ENCODE peak calls at places on chromosomes 13 and 19, in ten cellular contexts. P is endodermal cell; Z is H7; U is tibial nerve; I is CD8-positive, alpha-beta T cell; H is astrocyte; M is BE2C; Q is GM12878; S is IMR-90; J is kidney epithelial cell. Y is an unnamed sample. For H3K27me3, the result is how much of the 10 kb centered on the place peaks cover.

GRCh38 chr19:57171551-57172081 is 4.3 kb upstream of the DUXA start:
- DNase-seq in J (no peak), U (no peak), I (no peak), H (peak), Q (no peak), M (peak), Z (peak), S (peak), P (peak), Y (peak)

GRCh38 chr13:79392882-79393563 is 13.0 kb downstream of the RBM26 start:
- DNase-seq in H (peak), M (no peak), J (no peak), P (no peak), U (no peak), I (peak), S (peak), Z (no peak), Q (no peak), Y (no peak)

GRCh38 chr19:7631577-7631976 is 1.9 kb downstream of the PCP2 start:
- DNase-seq in J (no peak), Q (no peak), I (no peak), H (no peak), U (no peak), S (no peak), P (no peak), Z (no peak), M (no peak), Y (no peak)

GRCh38 chr13:39531646-39532045 is 71.3 kb downstream of the LHFPL6 start:
- DNase-seq in Z (no peak), Q (no peak), H (peak), P (no peak), U (no peak), S (peak), J (no peak), M (no peak), I (no peak), Y (no peak)

GRCh38 chr13:28100149-28101121 is at the start of gene FLT3:
- DNase-seq in J (no peak), Z (peak), S (peak), M (peak), I (peak), H (peak), P (peak), Q (no peak), U (no peak), Y (peak)

GRCh38 chr19:32177686-32178085 is 167.7 kb upstream of the ZNF507 start:
- DNase-seq in U (no peak), M (no peak), S (no peak), P (no peak), H (no peak), Z (no peak), Q (no peak), J (no peak), I (no peak), Y (no peak)

GRCh38 chr19:47661571-47661970 is 51.7 kb upstream of the EHD2 start:
- DNase-seq in Q (no peak), U (no peak), J (no peak), S (no peak), H (no peak), M (no peak), P (no peak), Z (no peak), I (no peak), Y (no peak)

GRCh38 chr19:16628984-16629691 is 1.1 kb upstream of the MED26 start:
- DNase-seq in U (no peak), H (no peak), S (peak), I (no peak), P (no peak), Q (peak), Z (no peak), M (peak), J (no peak), Y (no peak)

GRCh38 chr13:86567119-86567518 is 767.9 kb upstream of the SLITRK6 start:
- DNase-seq in U (no peak), H (no peak), P (peak), S (no peak), I (no peak), Q (no peak), Z (peak), M (peak), J (no peak), Y (no peak)

GRCh38 chr19:10874019-10874418 is 2.7 kb downstream of the CARM1 start:
- DNase-seq in J (no peak), U (no peak), P (no peak), H (no peak), S (no peak), Z (no peak), Q (no peak), I (no peak), M (no peak), Y (no peak)

GRCh38 chr13:93963266-93964131 is 516.0 kb downstream of the DCT start:
- DNase-seq in Q (no peak), Z (no peak), H (peak), J (peak), M (no peak), S (peak), I (no peak), P (no peak), U (no peak), Y (no peak)

GRCh38 chr13:93079294-93079693 is 147.3 kb upstream of the GPC6 start:
- DNase-seq in U (no peak), M (peak), I (no peak), Q (no peak), P (no peak), H (peak), J (no peak), S (peak), Z (no peak), Y (no peak)

GRCh38 chr19:3098515-3099346 is 4.6 kb downstream of the GNA11 start:
- DNase-seq in M (no peak), S (peak), Z (no peak), J (no peak), U (no peak), Q (no peak), P (no peak), H (no peak), I (peak), Y (peak)

GRCh38 chr13:46926856-46927625 is 30.2 kb upstream of the HTR2A start:
- DNase-seq in Q (no peak), M (no peak), I (no peak), J (no peak), S (peak), Z (no peak), U (no peak), P (no peak), H (peak), Y (no peak)

GRCh38 chr13:23599083-23599925 is 29.1 kb downstream of the TNFRSF19 start:
- DNase-seq in S (no peak), H (no peak), P (peak), Z (peak), U (no peak), M (no peak), I (no peak), Q (no peak), J (no peak), Y (no peak)

GRCh38 chr13:37966266-37966665 is 96.7 kb upstream of the TRPC4 start:
- DNase-seq in P (no peak), U (no peak), H (no peak), I (no peak), S (no peak), Z (no peak), Q (no peak), M (no peak), J (peak), Y (no peak)

GRCh38 chr13:43307921-43308433 is 284.6 kb downstream of the DNAJC15 start:
- DNase-seq in U (peak), J (peak), P (peak), I (no peak), Z (no peak), S (peak), H (peak), M (peak), Q (peak), Y (peak)

GRCh38 chr13:98399756-98400155 is 177.2 kb downstream of the STK24 start:
- DNase-seq in Z (no peak), U (no peak), Q (no peak), S (no peak), I (no peak), J (no peak), M (no peak), P (no peak), H (no peak), Y (no peak)

GRCh38 chr19:4343845-4344713 is 717 bp downstream of the MPND start:
- DNase-seq in S (no peak), J (no peak), H (no peak), Q (no peak), P (no peak), M (no peak), I (no peak), U (no peak), Z (no peak), Y (no peak)

GRCh38 chr13:73622375-73622774 is 511.8 kb downstream of the KLF12 start:
- DNase-seq in H (no peak), P (no peak), Q (no peak), I (no peak), S (no peak), M (no peak), U (no peak), J (no peak), Z (no peak), Y (no peak)

GRCh38 chr13:42330991-42331390 is 59.0 kb downstream of the AKAP11 start:
- DNase-seq in Q (no peak), J (no peak), Z (no peak), U (no peak), H (no peak), M (no peak), P (no peak), I (no peak), S (peak), Y (no peak)

GRCh38 chr13:95352486-95352885 is 51.2 kb upstream of the ABCC4 start:
- DNase-seq in M (no peak), P (no peak), H (no peak), I (no peak), J (no peak), S (no peak), Z (no peak), U (no peak), Q (no peak), Y (no peak)

GRCh38 chr13:24777171-24777570 is 13.2 kb downstream of the RNF17 start:
- DNase-seq in Q (no peak), J (no peak), H (no peak), M (no peak), P (no peak), I (no peak), U (no peak), S (no peak), Z (no peak), Y (no peak)

GRCh38 chr13:35953537-35954206 is 177.5 kb downstream of the DCLK1 start:
- DNase-seq in U (peak), P (peak), J (peak), Z (peak), M (peak), H (peak), Q (no peak), S (peak), I (no peak), Y (peak)

GRCh38 chr19:38274734-38275133 is 10.4 kb downstream of the SPINT2 start:
- DNase-seq in U (no peak), Z (no peak), S (no peak), J (no peak), H (no peak), M (no peak), Q (no peak), I (no peak), P (no peak), Y (peak)

GRCh38 chr13:113561417-113562084 is 23.0 kb upstream of the TFDP1 start:
- DNase-seq in M (no peak), P (peak), H (no peak), S (no peak), Q (no peak), Z (peak), I (no peak), U (no peak), J (no peak), Y (no peak)

GRCh38 chr13:26919311-26919710 is 158.7 kb upstream of the GPR12 start:
- DNase-seq in H (peak), J (no peak), I (no peak), Z (no peak), S (no peak), M (no peak), P (peak), U (no peak), Q (no peak), Y (no peak)

GRCh38 chr19:13095393-13095784 is 7.3 kb downstream of the LYL1 start:
- DNase-seq in P (peak), Z (peak), S (no peak), U (no peak), Q (no peak), I (peak), H (no peak), M (no peak), J (no peak), Y (no peak)

GRCh38 chr13:114151565-114152284 is 19.3 kb upstream of the RASA3 start:
- DNase-seq in S (no peak), I (peak), Z (peak), U (no peak), H (no peak), Q (no peak), P (peak), M (no peak), J (no peak), Y (no peak)

GRCh38 chr13:21014139-21014665 is 47.2 kb downstream of the LATS2 start:
- DNase-seq in I (no peak), Q (no peak), H (peak), P (no peak), M (no peak), J (no peak), Z (no peak), U (no peak), S (no peak), Y (no peak)

GRCh38 chr13:48667136-48667535 is 13.4 kb downstream of the CYSLTR2 start:
- DNase-seq in S (no peak), U (no peak), J (no peak), P (no peak), Z (no peak), M (no peak), H (no peak), Q (no peak), I (no peak), Y (no peak)

GRCh38 chr13:37944476-37945442 is 75.2 kb upstream of the TRPC4 start:
- DNase-seq in Q (no peak), I (no peak), H (no peak), M (no peak), U (no peak), J (no peak), Z (no peak), S (peak), P (peak), Y (no peak)

GRCh38 chr13:98280176-98280510 is 103.1 kb upstream of the RNF113B start:
- DNase-seq in J (no peak), H (no peak), I (no peak), S (no peak), Q (no peak), M (peak), U (no peak), P (no peak), Z (no peak), Y (no peak)

GRCh38 chr19:19372656-19373416 is 32.6 kb upstream of the GATAD2A start:
- DNase-seq in J (no peak), Q (no peak), U (no peak), H (no peak), I (peak), S (peak), P (no peak), Z (no peak), M (no peak), Y (peak)

GRCh38 chr13:103354189-103354588 is 288.0 kb upstream of the SLC10A2 start:
- DNase-seq in U (no peak), Q (no peak), Z (no peak), I (no peak), H (peak), M (peak), P (no peak), J (no peak), S (no peak), Y (no peak)

GRCh38 chr19:48644839-48645651 is 942 bp downstream of the CA11 start:
- DNase-seq in J (no peak), U (peak), S (peak), Q (no peak), Z (peak), P (peak), I (peak), H (no peak), M (peak), Y (peak)

GRCh38 chr13:110938662-110939421 is 24.0 kb upstream of the ANKRD10 start:
- DNase-seq in S (no peak), Z (no peak), U (no peak), Q (no peak), J (no peak), P (no peak), M (no peak), H (no peak), I (no peak), Y (no peak)
- H3K27me3 ChIP-seq in S (under half), Z (under half), U (under half), Q (under half), J (under half), P (under half), M (under half), H (under half), I (under half), Y (under half)

DNA sequence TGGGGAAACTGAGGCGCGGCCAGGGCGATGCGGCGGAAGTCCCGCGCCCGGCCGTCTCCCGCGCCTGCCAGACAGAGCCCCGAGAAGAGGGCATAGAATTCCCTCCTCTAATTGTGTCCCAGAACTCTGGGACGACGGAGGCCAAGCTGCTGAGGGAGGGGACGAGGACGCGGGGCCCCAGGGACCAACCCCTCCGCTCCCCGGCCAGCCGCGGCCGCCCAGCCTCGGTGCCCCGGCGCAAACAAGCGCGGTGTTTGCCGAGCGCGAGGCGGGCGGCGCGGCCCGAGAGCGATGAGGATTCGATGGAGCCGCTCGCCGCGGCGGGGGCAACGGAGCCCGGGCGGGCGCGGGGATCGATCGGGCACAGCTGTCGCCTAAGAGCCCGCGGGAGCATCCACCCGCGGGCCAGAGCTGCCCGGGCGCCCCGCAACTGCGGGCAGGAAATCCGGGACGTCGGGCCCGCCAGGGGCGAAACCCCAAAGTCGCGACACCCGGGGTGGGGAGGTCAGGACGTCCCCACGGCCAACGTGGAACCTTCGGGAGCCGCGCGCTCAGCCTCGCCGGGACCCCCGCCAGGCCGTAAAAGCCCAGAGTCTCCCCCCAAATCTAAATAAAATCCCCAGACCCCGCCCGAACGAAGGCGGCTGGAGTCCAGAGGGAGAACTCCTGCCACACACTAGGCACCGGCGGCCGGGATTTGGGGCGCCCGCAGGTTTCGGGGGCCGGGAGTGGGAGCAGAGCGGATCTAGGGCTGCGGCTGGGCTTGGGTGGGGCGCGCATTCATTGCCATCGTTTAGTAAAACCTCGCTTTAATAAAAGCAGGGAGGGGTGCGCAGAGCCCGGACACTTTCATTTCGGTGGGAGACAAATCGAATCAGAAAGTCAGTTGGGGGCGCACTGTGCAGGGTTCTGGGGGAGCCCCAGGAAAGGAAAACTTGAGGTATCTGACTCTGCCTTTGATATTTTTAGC is 3.6 kb upstream of the ONECUT3 start:
- DNase-seq in P (peak), J (no peak), M (no peak), I (no peak), Z (peak), S (no peak), U (no peak), H (no peak), Q (no peak), Y (no peak)
- H3K4me3 ChIP-seq in P (no peak), J (no peak), M (no peak), I (no peak), Z (no peak), S (no peak), U (no peak), H (no peak), Q (no peak), Y (peak)

DNA sequence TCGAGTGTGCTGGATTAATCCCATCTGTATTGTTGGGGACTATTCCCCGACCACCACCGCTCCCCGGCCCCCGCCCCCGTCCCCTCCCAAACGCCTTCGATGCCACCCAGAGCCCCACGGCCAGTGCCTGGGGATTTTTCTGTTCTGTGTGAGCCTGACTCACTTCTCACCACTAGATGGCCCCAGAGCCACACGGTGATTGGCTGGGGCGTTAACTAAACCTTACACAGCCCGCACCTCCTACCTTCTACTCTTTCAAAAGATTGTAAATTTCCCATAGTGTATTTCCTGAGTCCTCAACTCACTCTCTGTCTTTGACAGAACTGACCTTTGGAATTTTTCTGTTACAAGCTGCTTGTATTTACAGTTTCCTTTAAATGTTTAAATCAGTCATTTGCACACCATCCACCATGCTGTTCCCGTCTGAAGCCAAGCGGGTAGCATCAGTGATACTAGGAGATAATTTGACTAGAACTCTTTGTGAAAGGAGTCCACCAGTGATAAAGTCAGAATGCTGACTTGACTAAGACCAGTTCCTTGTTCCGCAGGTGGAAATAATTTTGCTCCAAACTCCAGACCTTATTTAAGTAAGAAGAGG is 61.4 kb downstream of the RFX2 start:
- DNase-seq in U (peak), M (peak), S (peak), P (peak), Z (peak), Q (peak), J (no peak), I (peak), H (no peak), Y (peak)
- H3K27me3 ChIP-seq in U (under half), M (under half), S (under half), P (under half), Z (under half), Q (under half), J (under half), I (under half), H (under half), Y (under half)

GRCh38 chr19:30109565-30109964 is 167.5 kb downstream of the URI1 start:
- DNase-seq in Z (no peak), S (no peak), Q (peak), J (no peak), M (no peak), H (no peak), P (no peak), I (no peak), U (no peak), Y (no peak)
- H3K4me3 ChIP-seq in Z (no peak), S (no peak), Q (no peak), J (no peak), M (no peak), H (no peak), P (no peak), I (no peak), U (no peak), Y (no peak)

DNA sequence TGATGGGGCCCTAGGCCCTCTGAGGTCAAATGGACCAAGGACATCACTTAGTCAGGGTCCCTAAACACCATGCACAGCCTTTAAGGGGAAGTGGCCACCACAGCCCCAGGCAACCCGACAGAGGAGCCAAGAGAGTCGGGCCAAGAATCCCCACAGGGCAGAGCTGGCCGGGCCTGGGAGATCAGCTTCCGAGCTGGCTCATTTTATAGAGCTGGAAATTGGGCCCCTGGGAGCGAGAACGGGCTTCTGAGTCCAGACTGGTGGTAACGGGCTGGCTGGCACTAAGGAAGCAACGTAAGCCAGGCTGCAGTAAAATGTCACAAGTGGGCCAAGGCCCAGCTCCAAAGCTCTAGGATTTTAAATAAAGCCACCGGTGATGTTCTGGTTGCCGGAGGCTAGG is 51.1 kb downstream of the HSPH1 start:
- DNase-seq in M (peak), Q (no peak), P (no peak), H (no peak), J (no peak), U (no peak), I (no peak), Z (no peak), S (no peak), Y (no peak)
- H3K27me3 ChIP-seq in M (under half), Q (under half), P (under half), H (under half), J (under half), U (under half), I (under half), Z (under half), S (under half), Y (under half)

Y was measured in heart right ventricle.